ENCODE peak calls at places on chromosomes 5 and 9, in nine cellular contexts. One of them, this sample, is unnamed.

GRCh38 chr5:97623441-97623840 is 440.4 kb upstream of the RIOK2 start:
- DNase-seq in BJ: no peak
- DNase-seq in AG04450: no peak
- DNase-seq in GM13977: no peak
- DNase-seq in fibroblast of lung: no peak
- DNase-seq in HCT116: no peak
- DNase-seq in B cell: no peak
- DNase-seq in left ventricle myocardium inferior: no peak
- DNase-seq in A673: no peak
- DNase-seq in this sample: no peak

GRCh38 chr9:110141118-110141797 is 66.7 kb downstream of the C9orf152 start:
- DNase-seq in BJ: peak; percentile 98
- DNase-seq in AG04450: peak; percentile 88
- DNase-seq in GM13977: no peak
- DNase-seq in fibroblast of lung: peak; percentile 90
- DNase-seq in HCT116: no peak
- DNase-seq in B cell: no peak
- DNase-seq in left ventricle myocardium inferior: no peak
- DNase-seq in A673: no peak
- DNase-seq in this sample: peak; percentile 98

GRCh38 chr9:92980085-92980745 is 32.9 kb downstream of the FGD3 start:
- DNase-seq in BJ: no peak
- DNase-seq in AG04450: no peak
- DNase-seq in GM13977: no peak
- DNase-seq in fibroblast of lung: no peak
- DNase-seq in HCT116: peak; percentile 42
- DNase-seq in B cell: no peak
- DNase-seq in left ventricle myocardium inferior: no peak
- DNase-seq in A673: no peak
- DNase-seq in this sample: no peak

GRCh38 chr9:136713555-136713949 is 1.2 kb downstream of the DIPK1B start:
- DNase-seq in BJ: no peak
- DNase-seq in AG04450: no peak
- DNase-seq in GM13977: no peak
- DNase-seq in fibroblast of lung: no peak
- DNase-seq in HCT116: no peak
- DNase-seq in B cell: no peak
- DNase-seq in left ventricle myocardium inferior: no peak
- DNase-seq in A673: peak; percentile 53
- DNase-seq in this sample: no peak

GRCh38 chr5:94793113-94793815 is 174.8 kb downstream of the SLF1 start:
- DNase-seq in BJ: peak; percentile 69
- DNase-seq in AG04450: peak; percentile 70
- DNase-seq in GM13977: peak; percentile 81
- DNase-seq in fibroblast of lung: peak; percentile 87
- DNase-seq in HCT116: no peak
- DNase-seq in B cell: no peak
- DNase-seq in left ventricle myocardium inferior: no peak
- DNase-seq in A673: no peak
- DNase-seq in this sample: peak; percentile 76

GRCh38 chr9:121239851-121240250 is 28.1 kb upstream of the GSN start:
- DNase-seq in BJ: no peak
- DNase-seq in AG04450: no peak
- DNase-seq in GM13977: no peak
- DNase-seq in fibroblast of lung: no peak
- DNase-seq in HCT116: no peak
- DNase-seq in B cell: no peak
- DNase-seq in left ventricle myocardium inferior: no peak
- DNase-seq in A673: no peak
- DNase-seq in this sample: no peak

GRCh38 chr9:137467161-137467581 is 8.0 kb upstream of the NSMF start:
- DNase-seq in BJ: no peak
- DNase-seq in AG04450: no peak
- DNase-seq in GM13977: no peak
- DNase-seq in fibroblast of lung: no peak
- DNase-seq in HCT116: no peak
- DNase-seq in B cell: no peak
- DNase-seq in left ventricle myocardium inferior: no peak
- DNase-seq in A673: no peak
- DNase-seq in this sample: no peak

GRCh38 chr9:32596936-32597335 is 24.0 kb upstream of the NDUFB6 start:
- DNase-seq in BJ: no peak
- DNase-seq in AG04450: no peak
- DNase-seq in GM13977: no peak
- DNase-seq in fibroblast of lung: no peak
- DNase-seq in HCT116: no peak
- DNase-seq in B cell: no peak
- DNase-seq in left ventricle myocardium inferior: no peak
- DNase-seq in A673: no peak
- DNase-seq in this sample: no peak

GRCh38 chr5:109944461-109944860 is 254.7 kb downstream of the MAN2A1 start:
- DNase-seq in BJ: no peak
- DNase-seq in AG04450: no peak
- DNase-seq in GM13977: no peak
- DNase-seq in fibroblast of lung: no peak
- DNase-seq in HCT116: no peak
- DNase-seq in B cell: no peak
- DNase-seq in left ventricle myocardium inferior: no peak
- DNase-seq in A673: no peak
- DNase-seq in this sample: no peak

GRCh38 chr9:108156270-108156998 is 666.9 kb upstream of the KLF4 start:
- DNase-seq in BJ: no peak
- DNase-seq in AG04450: no peak
- DNase-seq in GM13977: no peak
- DNase-seq in fibroblast of lung: peak; percentile 27
- DNase-seq in HCT116: peak; percentile 29
- DNase-seq in B cell: no peak
- DNase-seq in left ventricle myocardium inferior: no peak
- DNase-seq in A673: no peak
- DNase-seq in this sample: no peak

GRCh38 chr5:78627175-78627574 is 21.4 kb downstream of the LHFPL2 start:
- DNase-seq in BJ: no peak
- DNase-seq in AG04450: no peak
- DNase-seq in GM13977: no peak
- DNase-seq in fibroblast of lung: peak; percentile 42
- DNase-seq in HCT116: no peak
- DNase-seq in B cell: no peak
- DNase-seq in left ventricle myocardium inferior: no peak
- DNase-seq in A673: no peak
- DNase-seq in this sample: no peak
- TF ChIP-seq CTCF in BJ: peak; percentile 52
- TF ChIP-seq CTCF in AG04450: peak; percentile 54
- TF ChIP-seq CTCF in GM13977: no peak
- TF ChIP-seq CTCF in fibroblast of lung: peak; percentile 38
- TF ChIP-seq CTCF in HCT116: peak; percentile 18
- TF ChIP-seq CTCF in B cell: no peak
- TF ChIP-seq CTCF in left ventricle myocardium inferior: peak; percentile 35
- TF ChIP-seq CTCF in A673: peak; percentile 30
- TF ChIP-seq CTCF in this sample: peak; percentile 42

GRCh38 chr9:74322661-74323314 is 174.3 kb upstream of the RORB start:
- DNase-seq in BJ: no peak
- DNase-seq in AG04450: no peak
- DNase-seq in GM13977: no peak
- DNase-seq in fibroblast of lung: no peak
- DNase-seq in HCT116: no peak
- DNase-seq in B cell: no peak
- DNase-seq in left ventricle myocardium inferior: no peak
- DNase-seq in A673: no peak
- DNase-seq in this sample: no peak
- TF ChIP-seq CTCF in BJ: no peak
- TF ChIP-seq CTCF in AG04450: no peak
- TF ChIP-seq CTCF in GM13977: no peak
- TF ChIP-seq CTCF in fibroblast of lung: no peak
- TF ChIP-seq CTCF in HCT116: no peak
- TF ChIP-seq CTCF in B cell: no peak
- TF ChIP-seq CTCF in left ventricle myocardium inferior: no peak
- TF ChIP-seq CTCF in A673: no peak
- TF ChIP-seq CTCF in this sample: no peak

GRCh38 chr9:69811329-69811989 is 9.2 kb upstream of the CFAP95 start:
- DNase-seq in BJ: no peak
- DNase-seq in AG04450: no peak
- DNase-seq in GM13977: no peak
- DNase-seq in fibroblast of lung: no peak
- DNase-seq in HCT116: no peak
- DNase-seq in B cell: no peak
- DNase-seq in left ventricle myocardium inferior: no peak
- DNase-seq in A673: no peak
- DNase-seq in this sample: no peak

GRCh38 chr9:69812068-69813000 is 8.3 kb upstream of the CFAP95 start:
- DNase-seq in BJ: no peak
- DNase-seq in AG04450: no peak
- DNase-seq in GM13977: no peak
- DNase-seq in fibroblast of lung: no peak
- DNase-seq in HCT116: no peak
- DNase-seq in B cell: no peak
- DNase-seq in left ventricle myocardium inferior: no peak
- DNase-seq in A673: no peak
- DNase-seq in this sample: no peak

GRCh38 chr9:69805962-69806633 is 14.5 kb upstream of the CFAP95 start:
- DNase-seq in BJ: no peak
- DNase-seq in AG04450: no peak
- DNase-seq in GM13977: no peak
- DNase-seq in fibroblast of lung: no peak
- DNase-seq in HCT116: no peak
- DNase-seq in B cell: no peak
- DNase-seq in left ventricle myocardium inferior: peak; percentile 22
- DNase-seq in A673: no peak
- DNase-seq in this sample: no peak

GRCh38 chr9:69806642-69807041 is 14.0 kb upstream of the CFAP95 start:
- DNase-seq in BJ: no peak
- DNase-seq in AG04450: no peak
- DNase-seq in GM13977: no peak
- DNase-seq in fibroblast of lung: no peak
- DNase-seq in HCT116: no peak
- DNase-seq in B cell: no peak
- DNase-seq in left ventricle myocardium inferior: no peak
- DNase-seq in A673: no peak
- DNase-seq in this sample: no peak

GRCh38 chr9:69809304-69809863 is 11.2 kb upstream of the CFAP95 start:
- DNase-seq in BJ: no peak
- DNase-seq in AG04450: no peak
- DNase-seq in GM13977: no peak
- DNase-seq in fibroblast of lung: peak; percentile 33
- DNase-seq in HCT116: peak; percentile 7
- DNase-seq in B cell: no peak
- DNase-seq in left ventricle myocardium inferior: no peak
- DNase-seq in A673: peak; percentile 74
- DNase-seq in this sample: no peak
- TF ChIP-seq CTCF in BJ: peak; percentile 47
- TF ChIP-seq CTCF in AG04450: peak; percentile 40
- TF ChIP-seq CTCF in GM13977: peak; percentile 19
- TF ChIP-seq CTCF in fibroblast of lung: peak; percentile 26
- TF ChIP-seq CTCF in HCT116: peak; percentile 41
- TF ChIP-seq CTCF in B cell: no peak
- TF ChIP-seq CTCF in left ventricle myocardium inferior: no peak
- TF ChIP-seq CTCF in A673: peak; percentile 64
- TF ChIP-seq CTCF in this sample: peak; percentile 18

GRCh38 chr9:86997961-86998360 is 50.7 kb upstream of the GAS1 start:
- DNase-seq in BJ: no peak
- DNase-seq in AG04450: no peak
- DNase-seq in GM13977: no peak
- DNase-seq in fibroblast of lung: no peak
- DNase-seq in HCT116: no peak
- DNase-seq in B cell: no peak
- DNase-seq in left ventricle myocardium inferior: no peak
- DNase-seq in A673: no peak
- DNase-seq in this sample: no peak

GRCh38 chr9:87002517-87002916 is 55.2 kb upstream of the GAS1 start:
- DNase-seq in BJ: no peak
- DNase-seq in AG04450: no peak
- DNase-seq in GM13977: no peak
- DNase-seq in fibroblast of lung: no peak
- DNase-seq in HCT116: no peak
- DNase-seq in B cell: no peak
- DNase-seq in left ventricle myocardium inferior: no peak
- DNase-seq in A673: no peak
- DNase-seq in this sample: no peak

GRCh38 chr9:86994231-86994630 is 46.9 kb upstream of the GAS1 start:
- DNase-seq in BJ: no peak
- DNase-seq in AG04450: no peak
- DNase-seq in GM13977: no peak
- DNase-seq in fibroblast of lung: peak; percentile 27
- DNase-seq in HCT116: no peak
- DNase-seq in B cell: no peak
- DNase-seq in left ventricle myocardium inferior: no peak
- DNase-seq in A673: peak; percentile 32
- DNase-seq in this sample: no peak

GRCh38 chr9:86993830-86994229 is 46.5 kb upstream of the GAS1 start:
- DNase-seq in BJ: no peak
- DNase-seq in AG04450: no peak
- DNase-seq in GM13977: no peak
- DNase-seq in fibroblast of lung: no peak
- DNase-seq in HCT116: no peak
- DNase-seq in B cell: no peak
- DNase-seq in left ventricle myocardium inferior: no peak
- DNase-seq in A673: no peak
- DNase-seq in this sample: no peak

GRCh38 chr9:86997158-86997557 is 49.9 kb upstream of the GAS1 start:
- DNase-seq in BJ: no peak
- DNase-seq in AG04450: no peak
- DNase-seq in GM13977: no peak
- DNase-seq in fibroblast of lung: no peak
- DNase-seq in HCT116: peak; percentile 6
- DNase-seq in B cell: no peak
- DNase-seq in left ventricle myocardium inferior: no peak
- DNase-seq in A673: no peak
- DNase-seq in this sample: no peak
- TF ChIP-seq CTCF in BJ: no peak
- TF ChIP-seq CTCF in AG04450: no peak
- TF ChIP-seq CTCF in GM13977: no peak
- TF ChIP-seq CTCF in fibroblast of lung: no peak
- TF ChIP-seq CTCF in HCT116: no peak
- TF ChIP-seq CTCF in B cell: no peak
- TF ChIP-seq CTCF in left ventricle myocardium inferior: no peak
- TF ChIP-seq CTCF in A673: no peak
- TF ChIP-seq CTCF in this sample: no peak

DNA sequence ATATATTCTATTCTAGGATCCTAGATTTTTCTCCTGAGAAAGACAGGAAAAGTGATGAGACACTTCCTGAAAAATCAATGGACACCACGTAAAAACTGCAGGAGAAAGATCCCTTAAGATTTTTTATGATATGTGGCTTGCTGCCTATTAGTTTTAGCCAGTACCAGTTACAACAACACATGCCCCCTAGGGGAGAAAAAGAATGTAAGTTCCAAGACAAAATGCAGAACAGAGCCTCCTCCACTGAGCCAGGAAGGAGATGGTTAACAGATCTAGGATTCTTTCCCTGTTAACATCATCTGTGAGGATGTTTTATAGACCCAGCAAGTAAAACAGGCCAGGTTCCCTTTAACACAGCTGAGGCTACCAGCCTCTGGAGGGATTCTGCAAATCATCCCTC is 574.7 kb downstream of the TLE4 start:
- DNase-seq in BJ: no peak
- DNase-seq in AG04450: no peak
- DNase-seq in GM13977: no peak
- DNase-seq in fibroblast of lung: peak; percentile 25
- DNase-seq in HCT116: no peak
- DNase-seq in B cell: no peak
- DNase-seq in left ventricle myocardium inferior: no peak
- DNase-seq in A673: peak; percentile 28
- DNase-seq in this sample: no peak
- TF ChIP-seq CTCF in BJ: peak; percentile 17
- TF ChIP-seq CTCF in AG04450: peak; percentile 38
- TF ChIP-seq CTCF in GM13977: peak; percentile 13
- TF ChIP-seq CTCF in fibroblast of lung: no peak
- TF ChIP-seq CTCF in HCT116: no peak
- TF ChIP-seq CTCF in B cell: no peak
- TF ChIP-seq CTCF in left ventricle myocardium inferior: peak; percentile 25
- TF ChIP-seq CTCF in A673: peak; percentile 49
- TF ChIP-seq CTCF in this sample: peak; percentile 3